ENCODE peak calls at places on chromosomes 2 and 18, in five cellular contexts. One of them, this sample, is unnamed.

GRCh38 chr2:177817300-177817699 is 255.3 kb downstream of the PDE11A start:
- DNase-seq in testis: no peak
- DNase-seq in spleen: no peak
- DNase-seq in sigmoid colon: no peak
- DNase-seq in Peyer's patch: no peak
- DNase-seq in this sample: no peak

GRCh38 chr2:42238644-42239288 is 69.6 kb downstream of the EML4 start:
- DNase-seq in spleen: no peak
- DNase-seq in Peyer's patch: peak
- DNase-seq in sigmoid colon: no peak
- DNase-seq in testis: peak
- DNase-seq in this sample: peak

GRCh38 chr2:166179201-166179600 is 51.4 kb upstream of the SCN1A start:
- DNase-seq in Peyer's patch: no peak
- DNase-seq in sigmoid colon: no peak
- DNase-seq in testis: no peak
- DNase-seq in spleen: no peak
- DNase-seq in this sample: no peak

GRCh38 chr2:96693286-96694200 is 46.3 kb downstream of the LMAN2L start:
- DNase-seq in Peyer's patch: peak
- DNase-seq in sigmoid colon: peak
- DNase-seq in spleen: peak
- DNase-seq in testis: no peak
- DNase-seq in this sample: no peak

GRCh38 chr2:11577101-11577883 is 43.4 kb downstream of the GREB1 start:
- DNase-seq in sigmoid colon: peak
- DNase-seq in testis: no peak
- DNase-seq in spleen: peak
- DNase-seq in Peyer's patch: no peak
- DNase-seq in this sample: no peak

GRCh38 chr2:235300368-235301201 is 193.3 kb upstream of the AGAP1 start:
- DNase-seq in Peyer's patch: no peak
- DNase-seq in sigmoid colon: no peak
- DNase-seq in testis: no peak
- DNase-seq in spleen: no peak
- DNase-seq in this sample: peak

GRCh38 chr2:42076357-42076921 is 28.6 kb downstream of the PKDCC start:
- DNase-seq in testis: no peak
- DNase-seq in spleen: no peak
- DNase-seq in Peyer's patch: no peak
- DNase-seq in sigmoid colon: no peak
- DNase-seq in this sample: no peak

GRCh38 chr2:101983486-101983885 is 8.3 kb upstream of the IL1R2 start:
- DNase-seq in spleen: no peak
- DNase-seq in sigmoid colon: no peak
- DNase-seq in Peyer's patch: no peak
- DNase-seq in testis: peak
- DNase-seq in this sample: no peak

GRCh38 chr2:30800159-30800558 is 7.1 kb downstream of the CAPN13 start:
- DNase-seq in spleen: no peak
- DNase-seq in sigmoid colon: no peak
- DNase-seq in testis: no peak
- DNase-seq in Peyer's patch: no peak
- DNase-seq in this sample: no peak

GRCh38 chr2:44886409-44886808 is 55.1 kb upstream of the SIX3 start:
- DNase-seq in spleen: no peak
- DNase-seq in Peyer's patch: no peak
- DNase-seq in sigmoid colon: no peak
- DNase-seq in testis: no peak
- DNase-seq in this sample: no peak

GRCh38 chr2:126700073-126700581 is 44.2 kb downstream of the GYPC start:
- DNase-seq in Peyer's patch: no peak
- DNase-seq in spleen: no peak
- DNase-seq in sigmoid colon: no peak
- DNase-seq in testis: no peak
- DNase-seq in this sample: no peak

GRCh38 chr2:101900375-101900774 is 91.4 kb upstream of the IL1R2 start:
- DNase-seq in Peyer's patch: no peak
- DNase-seq in sigmoid colon: no peak
- DNase-seq in testis: no peak
- DNase-seq in spleen: no peak
- DNase-seq in this sample: no peak

GRCh38 chr2:165901595-165901994 is 52.0 kb downstream of the TTC21B start:
- DNase-seq in spleen: no peak
- DNase-seq in testis: no peak
- DNase-seq in Peyer's patch: no peak
- DNase-seq in sigmoid colon: no peak
- DNase-seq in this sample: no peak

GRCh38 chr18:67266591-67267237 is 249.8 kb downstream of the DSEL start:
- DNase-seq in testis: no peak
- DNase-seq in sigmoid colon: no peak
- DNase-seq in spleen: no peak
- DNase-seq in Peyer's patch: no peak
- DNase-seq in this sample: no peak

GRCh38 chr2:155908567-155908966 is 424.0 kb downstream of the NR4A2 start:
- DNase-seq in testis: no peak
- DNase-seq in sigmoid colon: no peak
- DNase-seq in Peyer's patch: no peak
- DNase-seq in spleen: no peak
- DNase-seq in this sample: no peak

GRCh38 chr18:63817441-63818051 is 42.3 kb downstream of the SERPINB7 start:
- DNase-seq in testis: no peak
- DNase-seq in sigmoid colon: no peak
- DNase-seq in Peyer's patch: no peak
- DNase-seq in spleen: no peak
- DNase-seq in this sample: no peak

GRCh38 chr2:84647267-84647666 is 131.0 kb downstream of the DNAH6 start:
- DNase-seq in testis: no peak
- DNase-seq in sigmoid colon: no peak
- DNase-seq in spleen: no peak
- DNase-seq in Peyer's patch: no peak
- DNase-seq in this sample: no peak

GRCh38 chr2:203338322-203338721 is 10.1 kb downstream of the ABI2 start:
- DNase-seq in spleen: no peak
- DNase-seq in testis: no peak
- DNase-seq in Peyer's patch: no peak
- DNase-seq in sigmoid colon: no peak
- DNase-seq in this sample: no peak

GRCh38 chr2:23478933-23479683 is 94.1 kb downstream of the KLHL29 start:
- DNase-seq in spleen: no peak
- DNase-seq in sigmoid colon: no peak
- DNase-seq in Peyer's patch: no peak
- DNase-seq in testis: no peak
- DNase-seq in this sample: no peak

GRCh38 chr2:206642075-206643025 is at the start of gene FAM237A:
- DNase-seq in testis: peak
- DNase-seq in spleen: no peak
- DNase-seq in Peyer's patch: no peak
- DNase-seq in sigmoid colon: no peak
- DNase-seq in this sample: peak

GRCh38 chr2:215626063-215626462 is 190.2 kb upstream of the FN1 start:
- DNase-seq in spleen: no peak
- DNase-seq in sigmoid colon: no peak
- DNase-seq in Peyer's patch: no peak
- DNase-seq in testis: no peak
- DNase-seq in this sample: no peak

GRCh38 chr2:15040429-15041084 is 408.0 kb downstream of the LRATD1 start:
- DNase-seq in testis: no peak
- DNase-seq in spleen: no peak
- DNase-seq in Peyer's patch: no peak
- DNase-seq in sigmoid colon: no peak
- DNase-seq in this sample: no peak

GRCh38 chr18:22136395-22136794 is 33.0 kb upstream of the GATA6 start:
- DNase-seq in Peyer's patch: no peak
- DNase-seq in sigmoid colon: no peak
- DNase-seq in spleen: no peak
- DNase-seq in testis: no peak
- DNase-seq in this sample: no peak

GRCh38 chr2:44084850-44085249 is 83.8 kb upstream of the PPM1B start:
- DNase-seq in testis: no peak
- DNase-seq in sigmoid colon: no peak
- DNase-seq in spleen: no peak
- DNase-seq in Peyer's patch: no peak
- DNase-seq in this sample: no peak

GRCh38 chr2:37890893-37891495 is 34.1 kb upstream of the RMDN2 start:
- DNase-seq in spleen: peak
- DNase-seq in Peyer's patch: peak
- DNase-seq in sigmoid colon: peak
- DNase-seq in testis: peak
- DNase-seq in this sample: peak

GRCh38 chr18:47109049-47109448 is 41.3 kb downstream of the HDHD2 start:
- DNase-seq in sigmoid colon: no peak
- DNase-seq in Peyer's patch: no peak
- DNase-seq in testis: no peak
- DNase-seq in spleen: no peak
- DNase-seq in this sample: no peak

GRCh38 chr18:9862686-9863085 is 23.1 kb upstream of the TXNDC2 start:
- DNase-seq in spleen: no peak
- DNase-seq in Peyer's patch: no peak
- DNase-seq in testis: no peak
- DNase-seq in sigmoid colon: no peak
- DNase-seq in this sample: no peak

GRCh38 chr18:9861933-9862332 is 23.8 kb upstream of the TXNDC2 start:
- DNase-seq in sigmoid colon: no peak
- DNase-seq in spleen: no peak
- DNase-seq in Peyer's patch: no peak
- DNase-seq in testis: no peak
- DNase-seq in this sample: no peak

GRCh38 chr18:9861157-9861556 is 24.6 kb upstream of the TXNDC2 start:
- DNase-seq in Peyer's patch: no peak
- DNase-seq in sigmoid colon: no peak
- DNase-seq in testis: no peak
- DNase-seq in spleen: no peak
- DNase-seq in this sample: no peak

GRCh38 chr18:9860682-9861081 is 25.1 kb upstream of the TXNDC2 start:
- DNase-seq in Peyer's patch: no peak
- DNase-seq in testis: no peak
- DNase-seq in sigmoid colon: no peak
- DNase-seq in spleen: no peak
- DNase-seq in this sample: no peak

DNA sequence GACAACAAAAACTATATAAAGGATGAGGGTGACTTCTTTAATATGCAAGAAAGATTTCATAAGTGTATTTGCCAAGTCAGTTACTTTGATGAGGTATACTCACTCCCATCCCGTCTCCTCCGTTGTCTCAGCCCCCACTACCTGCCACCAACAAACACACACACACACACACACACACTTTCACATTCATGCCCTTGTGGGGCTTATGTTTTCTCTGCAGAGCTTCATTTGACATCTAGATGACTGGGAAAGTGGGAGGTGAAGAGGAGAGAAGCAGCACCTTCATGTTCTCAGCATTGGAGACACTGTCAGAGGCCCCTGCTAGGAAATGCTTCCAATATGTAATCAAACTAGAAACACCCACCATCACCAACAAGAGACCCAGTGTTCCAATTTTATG is 22.5 kb upstream of the TXNDC2 start:
- DNase-seq in Peyer's patch: no peak
- DNase-seq in testis: no peak
- DNase-seq in sigmoid colon: no peak
- DNase-seq in spleen: no peak
- DNase-seq in this sample: no peak
- H3K27ac ChIP-seq in Peyer's patch: no peak
- H3K27ac ChIP-seq in testis: no peak
- H3K27ac ChIP-seq in sigmoid colon: no peak
- H3K27ac ChIP-seq in spleen: no peak
- H3K27ac ChIP-seq in this sample: no peak

GRCh38 chr18:31098878-31099277 is 3.3 kb downstream of the DSC2 start:
- DNase-seq in Peyer's patch: no peak
- DNase-seq in testis: no peak
- DNase-seq in spleen: no peak
- DNase-seq in sigmoid colon: no peak
- DNase-seq in this sample: no peak

GRCh38 chr18:31099490-31100230 is 2.6 kb downstream of the DSC2 start:
- DNase-seq in testis: no peak
- DNase-seq in sigmoid colon: no peak
- DNase-seq in spleen: no peak
- DNase-seq in Peyer's patch: peak
- DNase-seq in this sample: no peak

GRCh38 chr18:31101148-31102019 is 837 bp downstream of the DSC2 start:
- DNase-seq in testis: peak
- DNase-seq in spleen: peak
- DNase-seq in sigmoid colon: peak
- DNase-seq in Peyer's patch: peak
- DNase-seq in this sample: peak

GRCh38 chr18:31102020-31102684 is at the start of gene DSC2:
- DNase-seq in testis: peak
- DNase-seq in spleen: peak
- DNase-seq in Peyer's patch: peak
- DNase-seq in sigmoid colon: no peak
- DNase-seq in this sample: peak

GRCh38 chr18:31100598-31101147 is 1.5 kb downstream of the DSC2 start:
- DNase-seq in testis: no peak
- DNase-seq in Peyer's patch: peak
- DNase-seq in sigmoid colon: no peak
- DNase-seq in spleen: peak
- DNase-seq in this sample: peak
- TF ChIP-seq POLR2A in testis: no peak
- TF ChIP-seq POLR2A in Peyer's patch: peak
- TF ChIP-seq POLR2A in sigmoid colon: no peak
- TF ChIP-seq POLR2A in spleen: no peak
- TF ChIP-seq POLR2A in this sample: no peak

GRCh38 chr2:196155597-196155996 is 15.8 kb downstream of the STK17B start:
- DNase-seq in Peyer's patch: no peak
- DNase-seq in spleen: no peak
- DNase-seq in testis: no peak
- DNase-seq in sigmoid colon: no peak
- DNase-seq in this sample: no peak

GRCh38 chr2:196149926-196150325 is 21.5 kb downstream of the STK17B start:
- DNase-seq in spleen: no peak
- DNase-seq in testis: no peak
- DNase-seq in sigmoid colon: no peak
- DNase-seq in Peyer's patch: no peak
- DNase-seq in this sample: no peak

GRCh38 chr2:196148736-196149135 is 22.6 kb downstream of the STK17B start:
- DNase-seq in sigmoid colon: no peak
- DNase-seq in spleen: no peak
- DNase-seq in testis: no peak
- DNase-seq in Peyer's patch: no peak
- DNase-seq in this sample: no peak

GRCh38 chr2:196159223-196159892 is 12.0 kb downstream of the STK17B start:
- DNase-seq in spleen: no peak
- DNase-seq in Peyer's patch: peak
- DNase-seq in sigmoid colon: no peak
- DNase-seq in testis: no peak
- DNase-seq in this sample: no peak

GRCh38 chr2:196153480-196153879 is 17.9 kb downstream of the STK17B start:
- DNase-seq in Peyer's patch: no peak
- DNase-seq in spleen: no peak
- DNase-seq in testis: no peak
- DNase-seq in sigmoid colon: no peak
- DNase-seq in this sample: no peak
- H3K27ac ChIP-seq in Peyer's patch: no peak
- H3K27ac ChIP-seq in spleen: no peak
- H3K27ac ChIP-seq in testis: no peak
- H3K27ac ChIP-seq in sigmoid colon: no peak
- H3K27ac ChIP-seq in this sample: no peak

GRCh38 chr2:8676191-8676914 is 5.5 kb upstream of the ID2 start:
- DNase-seq in sigmoid colon: peak
- DNase-seq in testis: peak
- DNase-seq in spleen: peak
- DNase-seq in Peyer's patch: peak
- DNase-seq in this sample: peak
- TF ChIP-seq POLR2A in sigmoid colon: peak
- TF ChIP-seq POLR2A in testis: no peak
- TF ChIP-seq POLR2A in spleen: no peak
- TF ChIP-seq POLR2A in Peyer's patch: peak
- TF ChIP-seq POLR2A in this sample: peak

This sample was measured in body of pancreas.